ENCODE peak calls at places on chromosomes 11 and 22, in five cellular contexts. B, N, V, X and Z are unnamed samples. For H3K79me2 and H3K9me2, the result is how much of the 10 kb centered on the place peaks cover.

GRCh38 chr11:10298342-10298741 is 4.3 kb upstream of the SBF2 start:
- DNase-seq in B (peak), N (no peak), V (no peak), X (no peak), Z (peak)

GRCh38 chr11:43366597-43367121 is 7.9 kb downstream of the TTC17 start:
- DNase-seq in B (peak), N (no peak), V (peak), X (no peak), Z (no peak)

GRCh38 chr22:48492371-48493320 is 1335.0 kb downstream of the BRD1 start:
- DNase-seq in B (peak), N (peak), V (peak), X (peak), Z (peak)

GRCh38 chr11:88174627-88175003 is 628 bp downstream of the RAB38 start:
- DNase-seq in B (peak), N (peak), V (no peak), X (no peak), Z (peak)

GRCh38 chr22:41781508-41781906 is 19.0 kb upstream of the CCDC134 start:
- DNase-seq in B (no peak), N (no peak), V (no peak), X (no peak), Z (no peak)

GRCh38 chr22:25702571-25703167 is 39.3 kb upstream of the MYO18B start:
- DNase-seq in B (no peak), N (no peak), V (no peak), X (no peak), Z (no peak)

GRCh38 chr11:119315139-119316016 is 1.6 kb downstream of the MCAM start:
- DNase-seq in B (peak), N (no peak), V (peak), X (peak), Z (peak)

GRCh38 chr11:117199061-117199915 is at the start of gene TAGLN:
- DNase-seq in B (peak), N (no peak), V (no peak), X (no peak), Z (peak)

GRCh38 chr11:93330446-93330984 is at the start of gene DEUP1:
- DNase-seq in B (peak), N (no peak), V (no peak), X (peak), Z (peak)

GRCh38 chr11:68924073-68924925 is 20.6 kb downstream of the IGHMBP2 start:
- DNase-seq in B (no peak), N (no peak), V (no peak), X (no peak), Z (no peak)

GRCh38 chr22:47128216-47129215 is 366.1 kb downstream of the TBC1D22A start:
- DNase-seq in B (no peak), N (no peak), V (no peak), X (no peak), Z (no peak)

GRCh38 chr11:68560216-68560615 is 99.7 kb downstream of the PPP6R3 start:
- DNase-seq in B (no peak), N (no peak), V (no peak), X (no peak), Z (no peak)

GRCh38 chr11:65429724-65430405 is 7.3 kb downstream of the NEAT1 start:
- DNase-seq in B (peak), N (no peak), V (peak), X (no peak), Z (peak)

GRCh38 chr11:114180301-114181055 is 115.7 kb upstream of the NNMT start:
- DNase-seq in B (peak), N (no peak), V (peak), X (peak), Z (peak)

GRCh38 chr11:34650528-34650927 is 29.6 kb downstream of the EHF start:
- DNase-seq in B (no peak), N (no peak), V (peak), X (no peak), Z (no peak)

GRCh38 chr11:84993386-84993785 is 633.8 kb downstream of the DLG2 start:
- DNase-seq in B (peak), N (peak), V (peak), X (no peak), Z (peak)

GRCh38 chr11:126123686-126124085 is 61.0 kb upstream of the CDON start:
- DNase-seq in B (no peak), N (no peak), V (no peak), X (no peak), Z (peak)

GRCh38 chr22:23774922-23775436 is 2.3 kb downstream of the MMP11 start:
- DNase-seq in B (peak), N (no peak), V (peak), X (no peak), Z (no peak)

GRCh38 chr11:125110996-125111340 is 458 bp downstream of the TMEM218 start:
- DNase-seq in B (peak), N (no peak), V (peak), X (peak), Z (no peak)

GRCh38 chr11:328012-328411 is 7.4 kb upstream of the IFITM3 start:
- DNase-seq in B (no peak), N (no peak), V (no peak), X (no peak), Z (no peak)

GRCh38 chr22:50525104-50525958 is at the start of gene SCO2:
- DNase-seq in B (peak), N (peak), V (peak), X (peak), Z (peak)

GRCh38 chr11:135075740-135076139 is 663.7 kb upstream of the B3GAT1 start:
- DNase-seq in B (peak), N (peak), V (peak), X (no peak), Z (peak)

GRCh38 chr11:2736577-2737225 is 36.9 kb upstream of the KCNQ1OT1 start:
- DNase-seq in B (no peak), N (no peak), V (no peak), X (no peak), Z (no peak)

GRCh38 chr11:296976-297665 is 2.2 kb downstream of the IFITM5 start:
- DNase-seq in B (no peak), N (no peak), V (no peak), X (no peak), Z (no peak)

GRCh38 chr22:29096736-29097669 is 24.2 kb downstream of the KREMEN1 start:
- DNase-seq in B (no peak), N (no peak), V (no peak), X (no peak), Z (peak)

GRCh38 chr11:114098927-114099326 is 39.4 kb downstream of the ZBTB16 start:
- DNase-seq in B (no peak), N (no peak), V (no peak), X (no peak), Z (no peak)

GRCh38 chr11:104956528-104956927 is 11.8 kb downstream of the CASP4 start:
- DNase-seq in B (no peak), N (no peak), V (no peak), X (no peak), Z (peak)

GRCh38 chr11:10382518-10382917 is 72.5 kb upstream of the AMPD3 start:
- DNase-seq in B (peak), N (peak), V (peak), X (no peak), Z (peak)

GRCh38 chr22:19802881-19803735 is 42.5 kb downstream of the TBX1 start:
- DNase-seq in B (no peak), N (no peak), V (no peak), X (peak), Z (no peak)

GRCh38 chr11:118953265-118953664 is 2.8 kb upstream of the UPK2 start:
- DNase-seq in B (no peak), N (no peak), V (peak), X (peak), Z (no peak)

GRCh38 chr11:6607190-6607635 is 3.6 kb downstream of the ILK start:
- DNase-seq in B (no peak), N (no peak), V (no peak), X (no peak), Z (no peak)

GRCh38 chr11:95699631-95700470 is 89.7 kb downstream of the FAM76B start:
- DNase-seq in B (peak), N (no peak), V (no peak), X (no peak), Z (no peak)

GRCh38 chr11:37995886-37996285 is 1397.8 kb upstream of the RAG2 start:
- DNase-seq in B (no peak), N (no peak), V (no peak), X (no peak), Z (no peak)

GRCh38 chr11:35014352-35014751 is 97.9 kb downstream of the PDHX start:
- DNase-seq in B (peak), N (no peak), V (no peak), X (no peak), Z (peak)

DNA sequence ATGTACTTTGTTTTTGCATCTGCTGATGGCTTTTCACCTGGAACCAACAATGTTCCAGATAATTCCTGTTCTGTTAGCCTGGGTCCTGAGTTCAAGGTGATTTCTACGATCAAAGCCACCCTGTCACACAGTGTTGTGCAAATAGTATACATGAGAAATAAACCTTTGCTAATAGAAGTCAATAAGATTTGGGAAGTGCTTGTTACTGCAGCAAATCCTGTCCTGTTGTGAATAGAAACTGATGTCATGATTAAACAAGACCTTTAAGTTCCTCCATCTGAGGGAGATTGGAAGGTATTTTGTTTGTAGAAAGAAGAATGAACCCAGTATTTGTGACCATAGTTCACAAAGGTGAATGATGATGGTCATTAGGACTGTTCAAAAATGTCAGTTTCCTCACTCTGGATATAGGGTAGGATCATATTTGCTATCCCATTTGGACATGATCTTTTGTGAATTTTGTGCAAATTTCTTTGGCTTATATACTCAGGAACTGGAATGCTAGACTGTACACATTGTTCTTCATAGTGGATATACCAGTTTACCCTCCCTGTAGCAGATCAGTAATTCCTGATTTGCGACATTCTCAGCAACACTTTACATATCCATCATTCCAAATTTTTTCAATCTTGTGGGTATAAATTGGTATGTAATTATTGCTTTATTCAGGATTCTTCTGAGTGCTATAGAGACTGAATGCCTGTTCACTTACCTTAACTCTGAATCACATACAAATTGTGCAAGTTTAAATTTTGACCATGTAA is 428.5 kb downstream of the METTL15 start:
- DNase-seq in B (no peak), N (no peak), V (no peak), X (no peak), Z (peak)
- H3K79me2 ChIP-seq in B (under half), N (under half), V (under half), X (under half), Z (under half)

GRCh38 chr11:132898021-132898420 is 634.3 kb downstream of the OPCML start:
- DNase-seq in B (no peak), N (no peak), V (no peak), X (no peak), Z (no peak)
- H3K9me2 ChIP-seq in B (under half), N (under half), V (under half), X (under half), Z (under half)

GRCh38 chr11:12802418-12803085 is 128.3 kb downstream of the TEAD1 start:
- DNase-seq in B (peak), N (peak), V (no peak), X (no peak), Z (peak)
- H3K9ac ChIP-seq in B (no peak), N (peak), V (no peak), X (peak), Z (peak)

GRCh38 chr11:73506038-73506437 is 91.9 kb downstream of the FAM168A start:
- DNase-seq in B (no peak), N (no peak), V (no peak), X (no peak), Z (no peak)
- H3K79me2 ChIP-seq in B (half or more), N (under half), V (under half), X (under half), Z (under half)

GRCh38 chr11:5234390-5234834 is at the start of gene HBD:
- DNase-seq in B (peak), N (no peak), V (no peak), X (no peak), Z (no peak)
- H3K9me2 ChIP-seq in B (under half), N (under half), V (under half), X (under half), Z (under half)

GRCh38 chr22:33896154-33896800 is 24.0 kb downstream of the LARGE1 start:
- DNase-seq in B (no peak), N (no peak), V (no peak), X (no peak), Z (no peak)
- H3K9ac ChIP-seq in B (no peak), N (no peak), V (no peak), X (no peak), Z (no peak)

GRCh38 chr11:60700689-60701508 is 1.5 kb downstream of the MS4A8 start:
- DNase-seq in B (peak), N (peak), V (peak), X (peak), Z (peak)
- H3K79me2 ChIP-seq in B (under half), N (under half), V (under half), X (under half), Z (under half)

GRCh38 chr11:132904091-132904490 is 628.2 kb downstream of the OPCML start:
- DNase-seq in B (no peak), N (no peak), V (no peak), X (no peak), Z (no peak)

GRCh38 chr11:132895340-132895739 is 637.0 kb downstream of the OPCML start:
- DNase-seq in B (peak), N (no peak), V (no peak), X (no peak), Z (no peak)

GRCh38 chr11:132901638-132902610 is 630.4 kb downstream of the OPCML start:
- DNase-seq in B (peak), N (no peak), V (no peak), X (no peak), Z (no peak)

GRCh38 chr11:132894598-132894997 is 637.7 kb downstream of the OPCML start:
- DNase-seq in B (no peak), N (no peak), V (no peak), X (no peak), Z (no peak)

GRCh38 chr11:132898676-132899075 is 633.6 kb downstream of the OPCML start:
- DNase-seq in B (no peak), N (no peak), V (no peak), X (no peak), Z (no peak)
- H3K9me2 ChIP-seq in B (under half), N (under half), V (under half), X (under half), Z (under half)

GRCh38 chr11:82994615-82995014 is 77.1 kb downstream of the RAB30 start:
- DNase-seq in B (peak), N (no peak), V (no peak), X (no peak), Z (no peak)
- H3K9ac ChIP-seq in B (no peak), N (no peak), V (no peak), X (no peak), Z (no peak)